ENCODE peak calls at places on chromosome 16, in six cellular contexts. T is occipital lobe; M is stimulated activated CD4-positive, alpha-beta T cell treated with anti-CD3 and anti-CD28 coated beads, Interleukin-4, amount 100 ng/mL, for 4 hours; X is activated CD4-positive, alpha-beta T cell treated with anti-CD3 and anti-CD28 coated beads for 24 hours; J is upper lobe of right lung; G is head of caudate nucleus. K is an unnamed sample.

GRCh38 chr16:7236824-7237410 is 95.7 kb upstream of the RBFOX1 start:
- DNase-seq in T (no peak), M (no peak), X (no peak), J (no peak), G (no peak), K (peak)

GRCh38 chr16:83402969-83403368 is 404.8 kb upstream of the HSBP1 start:
- DNase-seq in T (no peak), M (no peak), X (no peak), J (no peak), G (no peak), K (no peak)

GRCh38 chr16:29306953-29307597 is 99.4 kb downstream of the NPIPB11 start:
- DNase-seq in T (no peak), M (no peak), X (no peak), J (peak), G (no peak), K (no peak)

GRCh38 chr16:31438414-31438813 is 4.2 kb downstream of the ZNF843 start:
- DNase-seq in T (no peak), M (no peak), X (no peak), J (no peak), G (no peak), K (peak)

GRCh38 chr16:85326113-85326793 is 214.0 kb upstream of the CIBAR2 start:
- DNase-seq in T (no peak), M (no peak), X (no peak), J (no peak), G (no peak), K (no peak)

GRCh38 chr16:87953308-87954208 is 2.3 kb downstream of the BANP start:
- DNase-seq in T (no peak), M (no peak), X (no peak), J (no peak), G (no peak), K (no peak)

GRCh38 chr16:11836653-11837244 is 14.6 kb downstream of the RSL1D1 start:
- DNase-seq in T (no peak), M (no peak), X (no peak), J (no peak), G (no peak), K (no peak)

GRCh38 chr16:68382296-68382718 is 66.0 kb downstream of the SMPD3 start:
- DNase-seq in T (no peak), M (no peak), X (no peak), J (no peak), G (no peak), K (no peak)

GRCh38 chr16:47524007-47524405 is 62.9 kb downstream of the PHKB start:
- DNase-seq in T (no peak), M (no peak), X (no peak), J (no peak), G (no peak), K (no peak)

GRCh38 chr16:31223044-31223443 is 6.1 kb upstream of the PYDC1 start:
- DNase-seq in T (no peak), M (no peak), X (no peak), J (no peak), G (no peak), K (no peak)

GRCh38 chr16:24737391-24737871 is 8.0 kb downstream of the TNRC6A start:
- DNase-seq in T (no peak), M (no peak), X (no peak), J (no peak), G (no peak), K (no peak)

GRCh38 chr16:74667215-74667765 is 613 bp upstream of the RFWD3 start:
- DNase-seq in T (no peak), M (no peak), X (peak), J (no peak), G (peak), K (peak)

GRCh38 chr16:80948886-80949502 is 57.7 kb downstream of the CMC2 start:
- DNase-seq in T (no peak), M (no peak), X (peak), J (peak), G (peak), K (no peak)

GRCh38 chr16:89442990-89443726 is 47.2 kb downstream of the ANKRD11 start:
- DNase-seq in T (no peak), M (peak), X (no peak), J (no peak), G (no peak), K (peak)

GRCh38 chr16:11734025-11734652 is 8.5 kb downstream of the TXNDC11 start:
- DNase-seq in T (no peak), M (no peak), X (no peak), J (no peak), G (no peak), K (no peak)

GRCh38 chr16:57477531-57478202 is 8.6 kb downstream of the DOK4 start:
- DNase-seq in T (no peak), M (no peak), X (no peak), J (peak), G (no peak), K (no peak)

GRCh38 chr16:7731121-7731520 is 398.5 kb downstream of the RBFOX1 start:
- DNase-seq in T (peak), M (no peak), X (no peak), J (no peak), G (no peak), K (no peak)